ENCODE peak calls at places on chromosome 13, in eight cellular contexts. I is OCI-M1; F is NCI-H510A; B is SHP77 treated with DMSO at 0.1 percent for 48 hours; C is stimulated activated CD4-positive, alpha-beta T cell treated with anti-CD3 and anti-CD28 coated beads, Interleukin-2, amount 100 ng/mL, for 24 hours; N is B cell; H is T1000; J is activated CD8-positive, alpha-beta T cell treated with anti-CD3 and anti-CD28 coated beads, Interleukin-2, amount 10 ng/mL, durations not matched to agents 7 days and 5 days. T is an unnamed sample.

GRCh38 chr13:33846306-33847062 is 28.5 kb downstream of the RFC3 start:
- DNase-seq in I (no peak), F (no peak), B (no peak), C (no peak), N (no peak), H (no peak), J (no peak), T (no peak)

GRCh38 chr13:25214371-25215252 is 42.5 kb upstream of the AMER2 start:
- DNase-seq in I (no peak), F (no peak), B (no peak), C (no peak), N (no peak), H (no peak), J (no peak), T (peak; percentile 24)

GRCh38 chr13:73198888-73199497 is 140.2 kb downstream of the KLF5 start:
- DNase-seq in I (peak; percentile 62), F (no peak), B (no peak), C (no peak), N (no peak), H (no peak), J (no peak), T (no peak)

GRCh38 chr13:101211261-101211660 is 205.0 kb downstream of the NALCN start:
- DNase-seq in I (no peak), F (no peak), B (no peak), C (no peak), N (no peak), H (no peak), J (no peak), T (no peak)

GRCh38 chr13:113897161-113897560 is 33.3 kb upstream of the GAS6 start:
- DNase-seq in I (no peak), F (no peak), B (no peak), C (no peak), N (no peak), H (peak; percentile 90), J (no peak), T (peak; percentile 86)

GRCh38 chr13:102769679-102770078 is 3.9 kb downstream of the TEX30 start:
- DNase-seq in I (peak; percentile 32), F (no peak), B (no peak), C (no peak), N (no peak), H (no peak), J (no peak), T (no peak)

GRCh38 chr13:74052402-74052928 is 81.7 kb downstream of the KLF12 start:
- DNase-seq in I (no peak), F (no peak), B (no peak), C (peak; percentile 26), N (no peak), H (no peak), J (no peak), T (no peak)

GRCh38 chr13:84192125-84192524 is 309.9 kb upstream of the SLITRK1 start:
- DNase-seq in I (no peak), F (no peak), B (no peak), C (no peak), N (no peak), H (no peak), J (no peak), T (peak; percentile 81)

GRCh38 chr13:30898721-30899188 is 7.3 kb upstream of the MEDAG start:
- DNase-seq in I (no peak), F (no peak), B (no peak), C (peak; percentile 11), N (no peak), H (no peak), J (no peak), T (peak; percentile 92)

GRCh38 chr13:98581971-98582702 is 5.2 kb upstream of the STK24 start:
- DNase-seq in I (peak; percentile 41), F (peak; percentile 64), B (peak; percentile 67), C (no peak), N (no peak), H (no peak), J (no peak), T (no peak)

GRCh38 chr13:82147526-82147925 is 1734.7 kb downstream of the SLITRK1 start:
- DNase-seq in I (no peak), F (no peak), B (no peak), C (no peak), N (no peak), H (no peak), J (no peak), T (no peak)

GRCh38 chr13:27929868-27930267 is 10.1 kb downstream of the PDX1 start:
- DNase-seq in I (no peak), F (no peak), B (no peak), C (no peak), N (no peak), H (no peak), J (no peak), T (no peak)

GRCh38 chr13:97471721-97472120 is 37.8 kb downstream of the RAP2A start:
- DNase-seq in I (no peak), F (no peak), B (no peak), C (no peak), N (no peak), H (no peak), J (no peak), T (no peak)

GRCh38 chr13:46683879-46684278 is 113.1 kb downstream of the ESD start:
- DNase-seq in I (peak; percentile 48), F (no peak), B (no peak), C (no peak), N (no peak), H (no peak), J (no peak), T (no peak)

GRCh38 chr13:41708648-41709175 is 251.4 kb downstream of the RGCC start:
- DNase-seq in I (no peak), F (no peak), B (no peak), C (no peak), N (no peak), H (no peak), J (no peak), T (no peak)

GRCh38 chr13:46380242-46380641 is 6.8 kb downstream of the RUBCNL start:
- DNase-seq in I (no peak), F (no peak), B (no peak), C (no peak), N (no peak), H (no peak), J (no peak), T (no peak)

GRCh38 chr13:98677398-98677797 is 75.1 kb downstream of the SLC15A1 start:
- DNase-seq in I (no peak), F (no peak), B (no peak), C (no peak), N (no peak), H (no peak), J (no peak), T (no peak)

GRCh38 chr13:42497798-42498197 is 76.2 kb upstream of the TNFSF11 start:
- DNase-seq in I (peak; percentile 42), F (no peak), B (no peak), C (no peak), N (no peak), H (no peak), J (no peak), T (no peak)

GRCh38 chr13:72507394-72508199 is 219.8 kb downstream of the MZT1 start:
- DNase-seq in I (peak; percentile 20), F (no peak), B (no peak), C (no peak), N (no peak), H (no peak), J (no peak), T (no peak)

GRCh38 chr13:60617863-60618733 is 221.1 kb downstream of the TDRD3 start:
- DNase-seq in I (peak; percentile 40), F (no peak), B (no peak), C (no peak), N (no peak), H (no peak), J (no peak), T (no peak)

GRCh38 chr13:49373699-49374098 is 70.2 kb downstream of the CAB39L start:
- DNase-seq in I (no peak), F (no peak), B (no peak), C (no peak), N (no peak), H (no peak), J (no peak), T (no peak)

GRCh38 chr13:101919541-101920306 is 467.2 kb downstream of the ITGBL1 start:
- DNase-seq in I (peak; percentile 17), F (no peak), B (peak; percentile 91), C (no peak), N (no peak), H (no peak), J (no peak), T (no peak)

GRCh38 chr13:113452942-113453901 is at the start of gene ADPRHL1:
- DNase-seq in I (no peak), F (no peak), B (no peak), C (no peak), N (no peak), H (no peak), J (no peak), T (no peak)

T was measured in BJ.